ENCODE peak calls at places on chromosomes 7 and 10, in four cellular contexts. M, E, G and D are unnamed samples.

GRCh38 chr10:58435297-58435696 is 50.1 kb downstream of the TFAM start:
- DNase-seq in E (no peak), G (no peak), M (no peak), D (peak; percentile 51)

GRCh38 chr7:5077740-5078139 is 32.1 kb downstream of the RBAK start:
- DNase-seq in E (no peak), G (no peak), M (no peak), D (peak; percentile 19)

GRCh38 chr10:92126100-92126650 is 164.7 kb downstream of the CPEB3 start:
- DNase-seq in M (no peak), G (no peak), E (no peak), D (no peak)

GRCh38 chr10:77907900-77908717 is 18.4 kb downstream of the DLG5 start:
- DNase-seq in E (no peak), G (no peak), M (no peak), D (peak; percentile 13)

GRCh38 chr10:13852872-13853271 is 266.1 kb downstream of the PRPF18 start:
- DNase-seq in M (no peak), E (no peak), G (no peak), D (no peak)

GRCh38 chr7:29115130-29115529 is 31.2 kb downstream of the CPVL start:
- DNase-seq in M (no peak), G (no peak), E (no peak), D (no peak)

GRCh38 chr7:88226886-88227516 is 7.2 kb upstream of the SRI start:
- DNase-seq in E (no peak), M (no peak), G (no peak), D (no peak)

GRCh38 chr10:35640951-35641429 is 1.1 kb downstream of the FZD8 start:
- DNase-seq in E (peak; percentile 49), G (peak; percentile 84), M (peak; percentile 72), D (peak; percentile 52)

GRCh38 chr10:120182431-120182830 is 274.6 kb upstream of the PLPP4 start:
- DNase-seq in E (no peak), M (no peak), G (no peak), D (no peak)

GRCh38 chr10:117216611-117217195 is 19.4 kb downstream of the KCNK18 start:
- DNase-seq in M (peak; percentile 88), G (peak; percentile 88), E (peak; percentile 83), D (peak; percentile 72)

GRCh38 chr7:17618652-17618974 is 320.2 kb downstream of the AHR start:
- DNase-seq in M (no peak), E (no peak), G (no peak), D (no peak)

GRCh38 chr10:55397777-55398176 is 596.7 kb upstream of the PCDH15 start:
- DNase-seq in M (no peak), E (no peak), G (no peak), D (no peak)

GRCh38 chr10:121851791-121852190 is 76.0 kb downstream of the ATE1 start:
- DNase-seq in M (no peak), E (no peak), G (no peak), D (no peak)

GRCh38 chr7:39413866-39414668 is 152.1 kb upstream of the YAE1 start:
- DNase-seq in E (peak; percentile 49), G (peak; percentile 72), M (peak; percentile 53), D (peak; percentile 78)

GRCh38 chr10:76433161-76434005 is 1002.0 kb downstream of the LRMDA start:
- DNase-seq in M (no peak), E (no peak), G (peak; percentile 37), D (no peak)

GRCh38 chr10:11035318-11035920 is 17.7 kb downstream of the CELF2 start:
- DNase-seq in E (no peak), M (no peak), G (no peak), D (no peak)

GRCh38 chr7:106779877-106780276 is 85.2 kb upstream of the PIK3CG start:
- DNase-seq in G (no peak), E (peak; percentile 11), M (no peak), D (no peak)

GRCh38 chr10:16992611-16993119 is 136.9 kb downstream of the CUBN start:
- DNase-seq in G (no peak), M (no peak), E (no peak), D (no peak)

GRCh38 chr7:45000096-45001032 is at the start of gene CCM2:
- DNase-seq in M (peak; percentile 55), G (peak; percentile 82), E (peak; percentile 49), D (no peak)

GRCh38 chr10:23155166-23155565 is 36.9 kb upstream of the PTF1A start:
- DNase-seq in M (no peak), E (no peak), G (no peak), D (no peak)

GRCh38 chr10:19325581-19325980 is 277.0 kb downstream of the MALRD1 start:
- DNase-seq in E (no peak), G (no peak), M (no peak), D (no peak)

GRCh38 chr10:32377458-32378370 is 30.8 kb upstream of the EPC1 start:
- DNase-seq in G (no peak), M (no peak), E (no peak), D (peak; percentile 58)

GRCh38 chr7:107023522-107024149 is 20.9 kb upstream of the PRKAR2B start:
- DNase-seq in E (no peak), G (no peak), M (no peak), D (no peak)

GRCh38 chr7:46485481-46486065 is 564.5 kb upstream of the IGFBP3 start:
- DNase-seq in E (no peak), M (no peak), G (no peak), D (no peak)

GRCh38 chr7:124113040-124113439 is 80.2 kb upstream of the TMEM229A start:
- DNase-seq in E (no peak), G (no peak), M (no peak), D (no peak)

GRCh38 chr10:103697787-103698186 is 157.6 kb downstream of the SH3PXD2A start:
- DNase-seq in M (no peak), E (no peak), G (no peak), D (no peak)

GRCh38 chr10:103701380-103702222 is 153.8 kb downstream of the SH3PXD2A start:
- DNase-seq in G (no peak), E (no peak), M (no peak), D (no peak)

GRCh38 chr10:103698266-103698665 is 157.1 kb downstream of the SH3PXD2A start:
- DNase-seq in G (no peak), E (no peak), M (no peak), D (no peak)

GRCh38 chr10:103700436-103700715 is 155.0 kb downstream of the SH3PXD2A start:
- DNase-seq in G (no peak), M (no peak), E (no peak), D (no peak)

GRCh38 chr10:103699611-103700435 is 155.6 kb downstream of the SH3PXD2A start:
- DNase-seq in M (no peak), G (no peak), E (no peak), D (no peak)
- TF ChIP-seq CTCF in M (no peak), G (no peak), E (no peak), D (no peak)

GRCh38 chr7:118870187-118870586 is 645.7 kb downstream of the ANKRD7 start:
- DNase-seq in G (no peak), M (no peak), E (no peak), D (no peak)
- TF ChIP-seq CTCF in G (peak; percentile 20), M (no peak), E (no peak), D (no peak)

DNA sequence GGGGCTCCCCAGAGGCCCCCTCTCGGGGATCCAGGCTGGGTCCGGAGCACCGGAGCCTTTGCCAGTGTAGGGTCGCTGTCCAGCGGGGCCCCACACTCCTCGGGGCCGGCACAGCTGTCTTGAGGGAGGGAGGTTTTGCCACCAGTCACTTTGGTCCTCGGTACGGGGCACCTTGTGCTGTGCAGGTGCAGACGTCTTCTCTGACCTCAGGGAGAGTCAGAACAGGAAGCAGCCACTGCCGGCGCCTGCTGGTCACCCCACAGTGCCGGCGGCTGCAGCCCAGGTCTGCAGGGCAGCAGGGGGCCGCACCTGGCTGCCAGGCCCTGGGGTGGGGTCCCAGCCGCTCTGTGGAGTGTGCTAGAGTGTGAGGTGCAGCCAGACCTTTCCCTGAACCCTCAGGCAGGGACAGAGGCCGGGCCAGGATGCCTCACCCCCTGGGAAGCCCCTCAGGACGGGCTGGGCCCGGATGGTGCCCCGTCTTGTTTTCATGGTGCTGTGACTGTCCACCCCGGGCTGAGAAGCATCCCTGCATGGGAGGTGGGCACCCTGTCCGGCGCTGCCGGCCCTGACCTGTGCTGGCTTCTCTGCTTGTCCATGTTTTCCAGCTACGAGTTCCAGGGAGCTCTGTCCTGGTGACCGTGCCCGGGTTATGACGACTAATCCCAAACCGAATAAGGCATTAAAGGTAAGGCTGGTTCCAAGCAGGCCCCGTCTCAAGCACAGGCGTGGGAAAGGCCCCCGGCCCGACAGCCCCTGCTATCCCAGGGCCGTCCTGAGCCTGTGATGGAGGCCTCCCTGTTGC is 8.2 kb downstream of the MAFK start:
- DNase-seq in M (no peak), G (no peak), E (no peak), D (no peak)
- TF ChIP-seq CTCF in M (no peak), G (no peak), E (no peak), D (no peak)

GRCh38 chr10:97065686-97066679 is 119.8 kb downstream of the SLIT1 start:
- DNase-seq in E (no peak), G (no peak), M (no peak), D (peak; percentile 9)
- TF ChIP-seq CTCF in E (no peak), G (no peak), M (no peak), D (no peak)

DNA sequence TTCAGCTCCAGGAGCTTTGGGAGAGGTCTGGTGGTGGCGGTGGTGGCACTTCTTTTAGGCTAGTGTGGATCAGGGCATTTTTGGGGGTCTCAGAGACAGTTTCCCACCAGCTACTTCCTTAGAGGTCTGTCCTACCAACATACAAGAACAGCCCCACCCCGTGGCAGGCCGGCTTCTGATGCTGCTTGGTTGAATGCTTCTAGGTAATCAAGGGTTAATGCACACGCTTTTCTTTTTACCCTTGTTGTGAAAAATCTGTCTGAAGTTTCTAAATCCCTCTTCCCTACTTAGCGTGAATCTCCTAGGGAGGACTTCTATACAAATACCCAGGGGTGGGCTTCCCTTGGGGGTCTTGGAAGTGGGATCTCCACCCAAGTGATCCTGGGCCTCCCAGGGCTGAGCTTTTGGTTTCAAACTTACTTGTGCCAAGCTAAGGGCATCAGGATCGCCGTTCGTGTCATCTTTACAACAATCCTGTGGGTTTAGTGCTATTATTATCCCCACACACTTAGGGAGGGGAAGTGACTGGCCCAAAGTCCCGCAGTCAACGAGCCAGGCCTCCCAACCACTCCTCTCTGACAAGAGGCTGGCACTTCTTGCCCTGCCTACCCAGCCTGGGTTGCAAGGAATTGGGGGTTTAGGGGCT is 1.7 kb downstream of the SH2B2 start:
- DNase-seq in E (no peak), G (no peak), M (no peak), D (peak; percentile 66)
- TF ChIP-seq CTCF in E (no peak), G (no peak), M (no peak), D (no peak)

GRCh38 chr7:159115601-159116501 is 28.8 kb downstream of the VIPR2 start:
- DNase-seq in G (no peak), E (no peak), M (no peak), D (no peak)
- TF ChIP-seq CTCF in G (no peak), E (no peak), M (no peak), D (no peak)